ENCODE peak calls at places on chromosomes 13 and 19, in ten cellular contexts. One of them, this sample, is unnamed.

GRCh38 chr13:64505511-64505910 is 2724.6 kb downstream of the PCDH9 start:
- DNase-seq in HFF-Myc: no peak
- DNase-seq in breast epithelium: no peak
- DNase-seq in mucosa of descending colon: no peak
- DNase-seq in cardiac fibroblast: peak
- DNase-seq in substantia nigra: no peak
- DNase-seq in HuH-7: no peak
- DNase-seq in IMR-90: peak
- DNase-seq in H54: no peak
- DNase-seq in non-pigmented ciliary epithelial cell: peak
- DNase-seq in this sample: peak

GRCh38 chr13:109211616-109212015 is 574.8 kb downstream of the IRS2 start:
- DNase-seq in mucosa of descending colon: no peak
- DNase-seq in substantia nigra: no peak
- DNase-seq in IMR-90: no peak
- DNase-seq in HFF-Myc: no peak
- DNase-seq in H54: peak
- DNase-seq in non-pigmented ciliary epithelial cell: peak
- DNase-seq in breast epithelium: peak
- DNase-seq in cardiac fibroblast: peak
- DNase-seq in HuH-7: no peak
- DNase-seq in this sample: peak

GRCh38 chr13:39600766-39601165 is 2.2 kb downstream of the LHFPL6 start:
- DNase-seq in breast epithelium: no peak
- DNase-seq in cardiac fibroblast: peak
- DNase-seq in HFF-Myc: no peak
- DNase-seq in H54: no peak
- DNase-seq in non-pigmented ciliary epithelial cell: no peak
- DNase-seq in substantia nigra: peak
- DNase-seq in HuH-7: no peak
- DNase-seq in mucosa of descending colon: no peak
- DNase-seq in IMR-90: no peak
- DNase-seq in this sample: peak

GRCh38 chr13:110676511-110677204 is 29.3 kb downstream of the CARS2 start:
- DNase-seq in IMR-90: no peak
- DNase-seq in breast epithelium: no peak
- DNase-seq in substantia nigra: no peak
- DNase-seq in non-pigmented ciliary epithelial cell: no peak
- DNase-seq in cardiac fibroblast: no peak
- DNase-seq in H54: no peak
- DNase-seq in HFF-Myc: no peak
- DNase-seq in HuH-7: no peak
- DNase-seq in mucosa of descending colon: no peak
- DNase-seq in this sample: no peak

GRCh38 chr13:47675871-47676270 is 325.2 kb downstream of the SUCLA2 start:
- DNase-seq in cardiac fibroblast: no peak
- DNase-seq in H54: no peak
- DNase-seq in substantia nigra: no peak
- DNase-seq in mucosa of descending colon: no peak
- DNase-seq in breast epithelium: no peak
- DNase-seq in non-pigmented ciliary epithelial cell: no peak
- DNase-seq in HuH-7: no peak
- DNase-seq in HFF-Myc: no peak
- DNase-seq in IMR-90: no peak
- DNase-seq in this sample: no peak

GRCh38 chr13:107427531-107427930 is 787.8 kb downstream of the LIG4 start:
- DNase-seq in mucosa of descending colon: no peak
- DNase-seq in non-pigmented ciliary epithelial cell: no peak
- DNase-seq in HFF-Myc: no peak
- DNase-seq in H54: no peak
- DNase-seq in breast epithelium: no peak
- DNase-seq in HuH-7: no peak
- DNase-seq in substantia nigra: no peak
- DNase-seq in IMR-90: no peak
- DNase-seq in cardiac fibroblast: no peak
- DNase-seq in this sample: no peak

GRCh38 chr19:47549341-47549768 is 23.6 kb downstream of the ZNF541 start:
- DNase-seq in substantia nigra: no peak
- DNase-seq in H54: no peak
- DNase-seq in HuH-7: no peak
- DNase-seq in non-pigmented ciliary epithelial cell: no peak
- DNase-seq in IMR-90: no peak
- DNase-seq in HFF-Myc: no peak
- DNase-seq in cardiac fibroblast: no peak
- DNase-seq in mucosa of descending colon: no peak
- DNase-seq in breast epithelium: no peak
- DNase-seq in this sample: no peak

GRCh38 chr13:60226507-60226906 is 62.8 kb upstream of the DIAPH3 start:
- DNase-seq in non-pigmented ciliary epithelial cell: no peak
- DNase-seq in HuH-7: peak
- DNase-seq in IMR-90: peak
- DNase-seq in breast epithelium: no peak
- DNase-seq in cardiac fibroblast: peak
- DNase-seq in mucosa of descending colon: peak
- DNase-seq in HFF-Myc: no peak
- DNase-seq in substantia nigra: no peak
- DNase-seq in H54: no peak
- DNase-seq in this sample: peak

GRCh38 chr13:49240017-49240416 is 7.7 kb upstream of the CDADC1 start:
- DNase-seq in HFF-Myc: no peak
- DNase-seq in mucosa of descending colon: no peak
- DNase-seq in non-pigmented ciliary epithelial cell: no peak
- DNase-seq in H54: no peak
- DNase-seq in breast epithelium: no peak
- DNase-seq in substantia nigra: no peak
- DNase-seq in cardiac fibroblast: peak
- DNase-seq in IMR-90: peak
- DNase-seq in HuH-7: no peak
- DNase-seq in this sample: peak

GRCh38 chr19:51572908-51573307 is 1.8 kb downstream of the ZNF175 start:
- DNase-seq in HFF-Myc: no peak
- DNase-seq in mucosa of descending colon: no peak
- DNase-seq in HuH-7: no peak
- DNase-seq in cardiac fibroblast: peak
- DNase-seq in H54: peak
- DNase-seq in IMR-90: peak
- DNase-seq in non-pigmented ciliary epithelial cell: peak
- DNase-seq in breast epithelium: no peak
- DNase-seq in substantia nigra: no peak
- DNase-seq in this sample: peak